ENCODE peak calls at places on chromosomes 16 and 17, in seven cellular contexts. W, P, C, I, O, K and Q are unnamed samples.

GRCh38 chr17:42133461-42134041 is 10.9 kb downstream of the HSPB9 start:
- DNase-seq in C (no peak), I (no peak), P (peak; percentile 64), W (no peak), O (no peak), K (no peak), Q (peak; percentile 89)

GRCh38 chr16:9177861-9178260 is 86.4 kb downstream of the HAPSTR1 start:
- DNase-seq in O (no peak), I (no peak), P (no peak), C (no peak), K (no peak), W (no peak), Q (no peak)

GRCh38 chr17:8369944-8370343 is 6.6 kb downstream of the KRABD2 start:
- DNase-seq in K (no peak), O (no peak), I (no peak), C (no peak), P (no peak), W (no peak), Q (no peak)

GRCh38 chr17:9002236-9002609 is 19.1 kb upstream of the NTN1 start:
- DNase-seq in O (no peak), K (no peak), I (no peak), W (no peak), C (no peak), P (no peak), Q (no peak)

GRCh38 chr16:52914428-52914827 is 138.3 kb downstream of the CHD9NB start:
- DNase-seq in P (no peak), O (no peak), I (no peak), W (no peak), C (no peak), K (no peak), Q (no peak)

GRCh38 chr17:48498168-48498840 is 32.5 kb downstream of the HOXB1 start:
- DNase-seq in K (no peak), I (no peak), O (no peak), P (no peak), C (no peak), W (no peak), Q (no peak)

GRCh38 chr17:35795007-35795870 is at the start of gene MMP28:
- DNase-seq in P (peak; percentile 84), W (no peak), K (peak; percentile 64), O (no peak), I (no peak), C (peak; percentile 34), Q (peak; percentile 82)

GRCh38 chr17:43372273-43372911 is 26.4 kb upstream of the ARL4D start:
- DNase-seq in P (peak; percentile 47), W (peak; percentile 90), C (no peak), O (no peak), K (no peak), I (no peak), Q (peak; percentile 84)

GRCh38 chr17:43085489-43085888 is 39.7 kb downstream of the BRCA1 start:
- DNase-seq in O (peak; percentile 12), C (peak; percentile 7), K (no peak), W (no peak), P (no peak), I (no peak), Q (no peak)

GRCh38 chr17:556431-556995 is 158.1 kb downstream of the VPS53 start:
- DNase-seq in W (no peak), O (no peak), C (no peak), I (no peak), K (no peak), P (no peak), Q (no peak)

GRCh38 chr16:68367034-68367433 is 56.2 kb downstream of the PRMT7 start:
- DNase-seq in I (no peak), P (peak; percentile 56), W (no peak), O (peak; percentile 16), C (peak; percentile 22), K (peak; percentile 48), Q (no peak)

GRCh38 chr17:80886641-80887573 is 104.7 kb upstream of the CHMP6 start:
- DNase-seq in P (no peak), W (peak; percentile 52), K (no peak), I (no peak), C (no peak), O (no peak), Q (peak; percentile 73)

GRCh38 chr17:38350035-38350434 is 1.6 kb upstream of the SOCS7 start:
- DNase-seq in C (no peak), W (no peak), P (no peak), K (no peak), I (no peak), O (no peak), Q (peak; percentile 10)

GRCh38 chr17:50754521-50754920 is 12.8 kb downstream of the ANKRD40CL start:
- DNase-seq in O (no peak), W (no peak), P (no peak), C (no peak), K (no peak), I (no peak), Q (no peak)

GRCh38 chr17:59699218-59699617 is 8.0 kb downstream of the PTRH2 start:
- DNase-seq in W (no peak), I (no peak), C (no peak), P (no peak), K (no peak), O (no peak), Q (no peak)

GRCh38 chr16:66699898-66700297 is 3.4 kb upstream of the CMTM4 start:
- DNase-seq in C (no peak), I (no peak), W (peak; percentile 33), O (no peak), K (no peak), P (no peak), Q (no peak)

GRCh38 chr16:87690911-87691685 is 74.7 kb downstream of the KLHDC4 start:
- DNase-seq in K (no peak), C (no peak), I (no peak), W (no peak), O (no peak), P (no peak), Q (no peak)

GRCh38 chr16:79801550-79802090 is 201.1 kb upstream of the MAF start:
- DNase-seq in W (no peak), C (no peak), I (no peak), P (no peak), K (no peak), O (no peak), Q (no peak)

GRCh38 chr16:75486014-75486404 is 9.2 kb downstream of the CHST6 start:
- DNase-seq in W (no peak), C (no peak), I (peak; percentile 55), O (no peak), K (no peak), P (peak; percentile 71), Q (no peak)

GRCh38 chr17:45162022-45162687 is 480 bp downstream of the HEXIM2 start:
- DNase-seq in K (no peak), P (no peak), C (no peak), W (peak; percentile 73), I (no peak), O (no peak), Q (peak; percentile 88)

GRCh38 chr17:45160505-45161287 is 979 bp upstream of the HEXIM2 start:
- DNase-seq in W (peak; percentile 85), K (peak; percentile 58), I (peak; percentile 55), P (peak; percentile 67), O (no peak), C (peak; percentile 80), Q (peak; percentile 93)

GRCh38 chr17:45164734-45165269 is 3.1 kb downstream of the HEXIM2 start:
- DNase-seq in W (no peak), I (no peak), O (no peak), P (no peak), C (no peak), K (no peak), Q (peak; percentile 59)

GRCh38 chr17:45156242-45156641 is 5.4 kb upstream of the HEXIM2 start:
- DNase-seq in W (no peak), C (no peak), P (no peak), O (no peak), K (no peak), I (no peak), Q (no peak)

DNA sequence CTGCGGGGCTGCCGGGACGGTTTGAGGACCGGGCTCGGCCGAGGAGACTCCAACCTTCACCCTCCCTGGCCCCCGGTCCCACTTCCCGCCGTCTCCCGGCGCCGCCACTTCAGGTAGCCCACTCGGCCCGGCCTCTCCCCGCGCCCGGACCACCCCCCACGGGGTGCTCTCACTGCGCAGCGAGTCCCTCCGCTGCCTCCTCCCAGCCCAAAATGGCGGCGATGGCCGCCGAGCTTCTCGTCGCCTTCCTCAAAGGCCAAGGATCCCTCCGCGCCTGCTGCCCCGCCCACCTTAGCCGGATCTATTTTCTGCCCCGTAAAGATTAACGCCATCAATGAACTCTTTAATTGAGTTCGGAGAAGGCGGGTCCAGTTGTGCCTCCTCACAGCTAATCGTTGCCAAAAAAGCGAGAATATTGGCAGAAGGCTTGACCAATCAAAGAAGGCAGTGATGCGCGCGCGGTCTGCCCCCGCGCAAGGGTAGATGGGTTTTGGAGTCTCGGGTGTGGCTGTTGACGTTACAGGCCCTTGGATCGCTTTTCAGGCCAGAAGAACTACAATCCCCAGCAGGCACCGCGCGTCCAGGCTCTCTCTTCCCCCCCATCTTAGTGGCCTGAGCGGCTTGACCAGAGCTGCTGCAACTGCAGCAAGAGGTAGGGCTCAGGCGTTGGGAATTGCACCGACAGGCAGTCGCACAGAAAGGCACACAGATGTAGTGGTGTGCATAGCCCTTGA is at the start of gene HEXIM2:
- DNase-seq in K (peak; percentile 98), W (peak; percentile 99), O (peak; percentile 100), I (peak; percentile 99), P (peak; percentile 99), C (peak; percentile 100), Q (peak; percentile 99)
- TF ChIP-seq POLR2AphosphoS5 in K (peak; percentile 97), W (peak; percentile 96), O (peak; percentile 73), I (peak; percentile 100), P (peak; percentile 96), C (peak; percentile 92), Q (peak; percentile 98)

GRCh38 chr17:39863244-39863917 is 731 bp downstream of the IKZF3 start:
- DNase-seq in I (no peak), O (no peak), P (no peak), C (no peak), W (no peak), K (no peak), Q (no peak)

GRCh38 chr17:39861235-39861634 is 2.9 kb downstream of the IKZF3 start:
- DNase-seq in I (no peak), K (no peak), C (no peak), W (no peak), P (no peak), O (no peak), Q (no peak)

GRCh38 chr17:39866013-39866730 is 1.8 kb upstream of the ZPBP2 start:
- DNase-seq in C (no peak), P (no peak), W (no peak), I (no peak), K (no peak), O (no peak), Q (no peak)

GRCh38 chr17:39867084-39867890 is 715 bp upstream of the ZPBP2 start:
- DNase-seq in P (peak; percentile 42), W (no peak), C (no peak), O (no peak), K (no peak), I (no peak), Q (peak; percentile 76)

GRCh38 chr17:39863918-39864746 is at the start of gene IKZF3:
- DNase-seq in I (peak; percentile 36), W (no peak), P (peak; percentile 81), C (peak; percentile 35), O (no peak), K (peak; percentile 84), Q (peak; percentile 93)
- TF ChIP-seq POLR2A in I (no peak), W (no peak), P (no peak), C (no peak), O (no peak), K (no peak), Q (no peak)

GRCh38 chr16:55329791-55330190 is 5.8 kb downstream of the IRX6 start:
- DNase-seq in K (no peak), O (no peak), P (no peak), W (no peak), C (no peak), I (no peak), Q (no peak)
- H3K27me3 ChIP-seq in K (peaks cover 82% of the 10 kb centered on the region), O (peaks cover 15% of the 10 kb centered on the region), P (peaks cover 82% of the 10 kb centered on the region), W (peaks cover 7% of the 10 kb centered on the region), C (peaks cover 54% of the 10 kb centered on the region), I (peaks cover 9% of the 10 kb centered on the region), Q (peaks cover 92% of the 10 kb centered on the region)

GRCh38 chr17:46943511-46944393 is 20.8 kb downstream of the GOSR2 start:
- DNase-seq in W (peak; percentile 77), O (no peak), I (no peak), P (no peak), K (no peak), C (peak; percentile 35), Q (no peak)
- TF ChIP-seq POLR2AphosphoS5 in W (no peak), O (peak; percentile 42), I (no peak), P (peak; percentile 12), K (no peak), C (peak; percentile 75), Q (peak; percentile 80)